ENCODE peak calls at places on chromosome 11, in ten cellular contexts. E, J, Z, C, X, D, P, S, L and F are unnamed samples.
A peak's percentile ranks its signal among the peaks of the same experiment; 100 is the strongest.

GRCh38 chr11:129611661-129612566 is 203.7 kb upstream of the TMEM45B start:
- ATAC-seq in E (no peak), J (no peak), Z (no peak), C (no peak), X (no peak), D (no peak), P (no peak), S (no peak), L (no peak), F (no peak)

GRCh38 chr11:8087185-8087584 is 6.2 kb downstream of the TUB start:
- ATAC-seq in E (peak; percentile 69), J (peak; percentile 27), Z (no peak), C (no peak), X (no peak), D (no peak), P (no peak), S (no peak), L (no peak), F (no peak)

GRCh38 chr11:75801362-75802021 is 13.5 kb upstream of the UVRAG start:
- ATAC-seq in E (peak; percentile 38), J (peak; percentile 19), Z (no peak), C (peak; percentile 50), X (peak; percentile 34), D (no peak), P (peak; percentile 47), S (no peak), L (no peak), F (peak; percentile 36)

GRCh38 chr11:80533463-80533862 is 1092.6 kb upstream of the TENM4 start:
- ATAC-seq in E (no peak), J (no peak), Z (no peak), C (no peak), X (no peak), D (no peak), P (no peak), S (no peak), L (no peak), F (no peak)

GRCh38 chr11:107744736-107745135 is 32.9 kb upstream of the SLN start:
- ATAC-seq in E (no peak), J (no peak), Z (no peak), C (no peak), X (no peak), D (no peak), P (no peak), S (no peak), L (no peak), F (no peak)

GRCh38 chr11:68013611-68014156 is 3.6 kb downstream of the ALDH3B1 start:
- ATAC-seq in E (no peak), J (no peak), Z (no peak), C (no peak), X (no peak), D (no peak), P (no peak), S (no peak), L (no peak), F (no peak)

GRCh38 chr11:84800755-84801346 is 826.3 kb downstream of the DLG2 start:
- ATAC-seq in E (no peak), J (no peak), Z (no peak), C (no peak), X (no peak), D (no peak), P (no peak), S (no peak), L (no peak), F (no peak)

GRCh38 chr11:45354976-45355705 is 69.0 kb upstream of the SYT13 start:
- ATAC-seq in E (peak; percentile 94), J (peak; percentile 77), Z (peak; percentile 39), C (peak; percentile 94), X (peak; percentile 83), D (peak; percentile 91), P (peak; percentile 93), S (no peak), L (peak; percentile 96), F (peak; percentile 95)

GRCh38 chr11:97015327-97015726 is 625.5 kb downstream of the JRKL start:
- ATAC-seq in E (no peak), J (no peak), Z (no peak), C (no peak), X (no peak), D (no peak), P (no peak), S (no peak), L (no peak), F (no peak)

GRCh38 chr11:58731819-58732218 is at the start of gene GLYAT:
- ATAC-seq in E (no peak), J (peak; percentile 82), Z (no peak), C (no peak), X (no peak), D (no peak), P (no peak), S (no peak), L (no peak), F (no peak)

GRCh38 chr11:36090351-36091245 is 146.7 kb downstream of the LDLRAD3 start:
- ATAC-seq in E (no peak), J (no peak), Z (no peak), C (no peak), X (no peak), D (no peak), P (no peak), S (no peak), L (no peak), F (no peak)

GRCh38 chr11:106724293-106724892 is 293.9 kb downstream of the GUCY1A2 start:
- ATAC-seq in E (no peak), J (no peak), Z (peak; percentile 83), C (no peak), X (peak; percentile 52), D (peak; percentile 43), P (no peak), S (peak; percentile 60), L (no peak), F (no peak)

GRCh38 chr11:62732830-62733229 is 4.5 kb downstream of the TTC9C start:
- ATAC-seq in E (no peak), J (no peak), Z (no peak), C (no peak), X (no peak), D (no peak), P (no peak), S (no peak), L (no peak), F (no peak)

GRCh38 chr11:36361901-36362391 is 65.9 kb downstream of the PRR5L start:
- ATAC-seq in E (no peak), J (peak; percentile 39), Z (peak; percentile 73), C (no peak), X (no peak), D (no peak), P (no peak), S (peak; percentile 86), L (no peak), F (no peak)

GRCh38 chr11:92886243-92886905 is 83.1 kb upstream of the MTNR1B start:
- ATAC-seq in E (peak; percentile 34), J (peak; percentile 80), Z (no peak), C (no peak), X (peak; percentile 82), D (peak; percentile 56), P (peak; percentile 85), S (peak; percentile 85), L (no peak), F (no peak)